ENCODE peak calls at places on chromosome 2, in ten cellular contexts. One of them, this sample, is unnamed.

GRCh38 chr2:174952607-174953006 is 52.6 kb downstream of the CHN1 start:
- DNase-seq in astrocyte: peak; percentile 54
- DNase-seq in upper lobe of right lung: no peak
- DNase-seq in thyroid gland: no peak
- DNase-seq in esophagus squamous epithelium: no peak
- DNase-seq in transverse colon: no peak
- DNase-seq in AG04450: no peak
- DNase-seq in lower lobe of right lung: no peak
- DNase-seq in thoracic aorta: no peak
- DNase-seq in endodermal cell: no peak
- DNase-seq in this sample: no peak

GRCh38 chr2:235533616-235534385 is 40.0 kb downstream of the AGAP1 start:
- DNase-seq in astrocyte: no peak
- DNase-seq in upper lobe of right lung: peak; percentile 61
- DNase-seq in thyroid gland: no peak
- DNase-seq in esophagus squamous epithelium: no peak
- DNase-seq in transverse colon: no peak
- DNase-seq in AG04450: no peak
- DNase-seq in lower lobe of right lung: no peak
- DNase-seq in thoracic aorta: no peak
- DNase-seq in endodermal cell: no peak
- DNase-seq in this sample: no peak

GRCh38 chr2:169464508-169465386 is 14.5 kb upstream of the BBS5 start:
- DNase-seq in astrocyte: no peak
- DNase-seq in upper lobe of right lung: no peak
- DNase-seq in thyroid gland: no peak
- DNase-seq in esophagus squamous epithelium: no peak
- DNase-seq in transverse colon: no peak
- DNase-seq in AG04450: no peak
- DNase-seq in lower lobe of right lung: no peak
- DNase-seq in thoracic aorta: no peak
- DNase-seq in endodermal cell: no peak
- DNase-seq in this sample: no peak

GRCh38 chr2:202043473-202043872 is 9.8 kb downstream of the FZD7 start:
- DNase-seq in astrocyte: no peak
- DNase-seq in upper lobe of right lung: no peak
- DNase-seq in thyroid gland: no peak
- DNase-seq in esophagus squamous epithelium: no peak
- DNase-seq in transverse colon: no peak
- DNase-seq in AG04450: no peak
- DNase-seq in lower lobe of right lung: no peak
- DNase-seq in thoracic aorta: no peak
- DNase-seq in endodermal cell: no peak
- DNase-seq in this sample: no peak

GRCh38 chr2:85768713-85769112 is 14.9 kb downstream of the ATOH8 start:
- DNase-seq in astrocyte: no peak
- DNase-seq in upper lobe of right lung: no peak
- DNase-seq in thyroid gland: peak; percentile 95
- DNase-seq in esophagus squamous epithelium: no peak
- DNase-seq in transverse colon: peak; percentile 51
- DNase-seq in AG04450: no peak
- DNase-seq in lower lobe of right lung: no peak
- DNase-seq in thoracic aorta: no peak
- DNase-seq in endodermal cell: peak; percentile 77
- DNase-seq in this sample: no peak

GRCh38 chr2:17373736-17374135 is 144.5 kb downstream of the RAD51AP2 start:
- DNase-seq in astrocyte: peak; percentile 95
- DNase-seq in upper lobe of right lung: no peak
- DNase-seq in thyroid gland: no peak
- DNase-seq in esophagus squamous epithelium: no peak
- DNase-seq in transverse colon: no peak
- DNase-seq in AG04450: peak; percentile 11
- DNase-seq in lower lobe of right lung: no peak
- DNase-seq in thoracic aorta: no peak
- DNase-seq in endodermal cell: no peak
- DNase-seq in this sample: no peak

GRCh38 chr2:20985061-20985460 is 58.8 kb downstream of the APOB start:
- DNase-seq in astrocyte: no peak
- DNase-seq in upper lobe of right lung: no peak
- DNase-seq in thyroid gland: no peak
- DNase-seq in esophagus squamous epithelium: no peak
- DNase-seq in transverse colon: no peak
- DNase-seq in AG04450: no peak
- DNase-seq in lower lobe of right lung: no peak
- DNase-seq in thoracic aorta: no peak
- DNase-seq in endodermal cell: no peak
- DNase-seq in this sample: no peak

GRCh38 chr2:81853331-81853730 is 1548.8 kb upstream of the LRRTM1 start:
- DNase-seq in astrocyte: peak; percentile 3
- DNase-seq in upper lobe of right lung: no peak
- DNase-seq in thyroid gland: no peak
- DNase-seq in esophagus squamous epithelium: no peak
- DNase-seq in transverse colon: no peak
- DNase-seq in AG04450: peak; percentile 8
- DNase-seq in lower lobe of right lung: no peak
- DNase-seq in thoracic aorta: no peak
- DNase-seq in endodermal cell: no peak
- DNase-seq in this sample: no peak

GRCh38 chr2:201806442-201806841 is at the start of gene CDK15:
- DNase-seq in astrocyte: peak; percentile 77
- DNase-seq in upper lobe of right lung: no peak
- DNase-seq in thyroid gland: no peak
- DNase-seq in esophagus squamous epithelium: no peak
- DNase-seq in transverse colon: no peak
- DNase-seq in AG04450: no peak
- DNase-seq in lower lobe of right lung: no peak
- DNase-seq in thoracic aorta: no peak
- DNase-seq in endodermal cell: no peak
- DNase-seq in this sample: no peak

GRCh38 chr2:61770746-61771145 is 83.1 kb downstream of the FAM161A start:
- DNase-seq in astrocyte: peak; percentile 34
- DNase-seq in upper lobe of right lung: no peak
- DNase-seq in thyroid gland: peak; percentile 64
- DNase-seq in esophagus squamous epithelium: no peak
- DNase-seq in transverse colon: no peak
- DNase-seq in AG04450: no peak
- DNase-seq in lower lobe of right lung: no peak
- DNase-seq in thoracic aorta: no peak
- DNase-seq in endodermal cell: no peak
- DNase-seq in this sample: no peak

GRCh38 chr2:183541766-183542165 is 417.5 kb downstream of the NUP35 start:
- DNase-seq in astrocyte: peak; percentile 49
- DNase-seq in upper lobe of right lung: no peak
- DNase-seq in thyroid gland: no peak
- DNase-seq in esophagus squamous epithelium: no peak
- DNase-seq in transverse colon: peak; percentile 49
- DNase-seq in AG04450: no peak
- DNase-seq in lower lobe of right lung: no peak
- DNase-seq in thoracic aorta: no peak
- DNase-seq in endodermal cell: no peak
- DNase-seq in this sample: no peak

GRCh38 chr2:38720613-38721241 is 30.4 kb downstream of the SRSF7 start:
- DNase-seq in astrocyte: peak; percentile 100
- DNase-seq in upper lobe of right lung: peak; percentile 86
- DNase-seq in thyroid gland: peak; percentile 97
- DNase-seq in esophagus squamous epithelium: peak; percentile 11
- DNase-seq in transverse colon: peak; percentile 45
- DNase-seq in AG04450: peak; percentile 94
- DNase-seq in lower lobe of right lung: peak; percentile 78
- DNase-seq in thoracic aorta: peak; percentile 41
- DNase-seq in endodermal cell: no peak
- DNase-seq in this sample: no peak

GRCh38 chr2:20444113-20444992 is 2.5 kb upstream of the RHOB start:
- DNase-seq in astrocyte: no peak
- DNase-seq in upper lobe of right lung: peak; percentile 8
- DNase-seq in thyroid gland: peak; percentile 40
- DNase-seq in esophagus squamous epithelium: no peak
- DNase-seq in transverse colon: peak; percentile 18
- DNase-seq in AG04450: no peak
- DNase-seq in lower lobe of right lung: no peak
- DNase-seq in thoracic aorta: no peak
- DNase-seq in endodermal cell: peak; percentile 75
- DNase-seq in this sample: no peak

GRCh38 chr2:205563646-205564045 is 118.7 kb upstream of the NRP2 start:
- DNase-seq in astrocyte: no peak
- DNase-seq in upper lobe of right lung: peak; percentile 69
- DNase-seq in thyroid gland: peak; percentile 22
- DNase-seq in esophagus squamous epithelium: no peak
- DNase-seq in transverse colon: peak; percentile 42
- DNase-seq in AG04450: no peak
- DNase-seq in lower lobe of right lung: peak; percentile 65
- DNase-seq in thoracic aorta: no peak
- DNase-seq in endodermal cell: peak; percentile 84
- DNase-seq in this sample: no peak

GRCh38 chr2:1723397-1724042 is 20.8 kb downstream of the PXDN start:
- DNase-seq in astrocyte: no peak
- DNase-seq in upper lobe of right lung: no peak
- DNase-seq in thyroid gland: no peak
- DNase-seq in esophagus squamous epithelium: no peak
- DNase-seq in transverse colon: no peak
- DNase-seq in AG04450: no peak
- DNase-seq in lower lobe of right lung: no peak
- DNase-seq in thoracic aorta: no peak
- DNase-seq in endodermal cell: no peak
- DNase-seq in this sample: no peak

GRCh38 chr2:98874186-98874689 is 61.8 kb downstream of the CRACDL start:
- DNase-seq in astrocyte: no peak
- DNase-seq in upper lobe of right lung: peak; percentile 30
- DNase-seq in thyroid gland: no peak
- DNase-seq in esophagus squamous epithelium: no peak
- DNase-seq in transverse colon: no peak
- DNase-seq in AG04450: no peak
- DNase-seq in lower lobe of right lung: no peak
- DNase-seq in thoracic aorta: no peak
- DNase-seq in endodermal cell: no peak
- DNase-seq in this sample: no peak

GRCh38 chr2:68669651-68670050 is 26.3 kb downstream of the PROKR1 start:
- DNase-seq in astrocyte: no peak
- DNase-seq in upper lobe of right lung: no peak
- DNase-seq in thyroid gland: no peak
- DNase-seq in esophagus squamous epithelium: no peak
- DNase-seq in transverse colon: no peak
- DNase-seq in AG04450: no peak
- DNase-seq in lower lobe of right lung: no peak
- DNase-seq in thoracic aorta: no peak
- DNase-seq in endodermal cell: no peak
- DNase-seq in this sample: no peak

GRCh38 chr2:152238021-152238420 is 62.5 kb upstream of the STAM2 start:
- DNase-seq in astrocyte: no peak
- DNase-seq in upper lobe of right lung: no peak
- DNase-seq in thyroid gland: no peak
- DNase-seq in esophagus squamous epithelium: no peak
- DNase-seq in transverse colon: no peak
- DNase-seq in AG04450: no peak
- DNase-seq in lower lobe of right lung: no peak
- DNase-seq in thoracic aorta: no peak
- DNase-seq in endodermal cell: no peak
- DNase-seq in this sample: no peak
- H3K9me3 ChIP-seq in astrocyte: no peaks in the 10 kb centered on the region
- H3K9me3 ChIP-seq in upper lobe of right lung: peaks cover 8% of the 10 kb centered on the region
- H3K9me3 ChIP-seq in thyroid gland: no peaks in the 10 kb centered on the region
- H3K9me3 ChIP-seq in esophagus squamous epithelium: no peaks in the 10 kb centered on the region
- H3K9me3 ChIP-seq in transverse colon: peaks cover 8% of the 10 kb centered on the region
- H3K9me3 ChIP-seq in AG04450: peaks cover 3% of the 10 kb centered on the region
- H3K9me3 ChIP-seq in lower lobe of right lung: peaks cover 6% of the 10 kb centered on the region
- H3K9me3 ChIP-seq in thoracic aorta: peaks cover 9% of the 10 kb centered on the region
- H3K9me3 ChIP-seq in endodermal cell: peaks cover 20% of the 10 kb centered on the region
- H3K9me3 ChIP-seq in this sample: peaks cover 10% of the 10 kb centered on the region

GRCh38 chr2:117944816-117945215 is 69.1 kb downstream of the CCDC93 start:
- DNase-seq in astrocyte: no peak
- DNase-seq in upper lobe of right lung: no peak
- DNase-seq in thyroid gland: no peak
- DNase-seq in esophagus squamous epithelium: no peak
- DNase-seq in transverse colon: no peak
- DNase-seq in AG04450: no peak
- DNase-seq in lower lobe of right lung: no peak
- DNase-seq in thoracic aorta: no peak
- DNase-seq in endodermal cell: no peak
- DNase-seq in this sample: no peak
- TF ChIP-seq CTCF in astrocyte: no peak
- TF ChIP-seq CTCF in upper lobe of right lung: no peak
- TF ChIP-seq CTCF in thyroid gland: no peak
- TF ChIP-seq CTCF in esophagus squamous epithelium: no peak
- TF ChIP-seq CTCF in transverse colon: no peak
- TF ChIP-seq CTCF in AG04450: no peak
- TF ChIP-seq CTCF in lower lobe of right lung: no peak
- TF ChIP-seq CTCF in thoracic aorta: no peak
- TF ChIP-seq CTCF in endodermal cell: no peak
- TF ChIP-seq CTCF in this sample: no peak

DNA sequence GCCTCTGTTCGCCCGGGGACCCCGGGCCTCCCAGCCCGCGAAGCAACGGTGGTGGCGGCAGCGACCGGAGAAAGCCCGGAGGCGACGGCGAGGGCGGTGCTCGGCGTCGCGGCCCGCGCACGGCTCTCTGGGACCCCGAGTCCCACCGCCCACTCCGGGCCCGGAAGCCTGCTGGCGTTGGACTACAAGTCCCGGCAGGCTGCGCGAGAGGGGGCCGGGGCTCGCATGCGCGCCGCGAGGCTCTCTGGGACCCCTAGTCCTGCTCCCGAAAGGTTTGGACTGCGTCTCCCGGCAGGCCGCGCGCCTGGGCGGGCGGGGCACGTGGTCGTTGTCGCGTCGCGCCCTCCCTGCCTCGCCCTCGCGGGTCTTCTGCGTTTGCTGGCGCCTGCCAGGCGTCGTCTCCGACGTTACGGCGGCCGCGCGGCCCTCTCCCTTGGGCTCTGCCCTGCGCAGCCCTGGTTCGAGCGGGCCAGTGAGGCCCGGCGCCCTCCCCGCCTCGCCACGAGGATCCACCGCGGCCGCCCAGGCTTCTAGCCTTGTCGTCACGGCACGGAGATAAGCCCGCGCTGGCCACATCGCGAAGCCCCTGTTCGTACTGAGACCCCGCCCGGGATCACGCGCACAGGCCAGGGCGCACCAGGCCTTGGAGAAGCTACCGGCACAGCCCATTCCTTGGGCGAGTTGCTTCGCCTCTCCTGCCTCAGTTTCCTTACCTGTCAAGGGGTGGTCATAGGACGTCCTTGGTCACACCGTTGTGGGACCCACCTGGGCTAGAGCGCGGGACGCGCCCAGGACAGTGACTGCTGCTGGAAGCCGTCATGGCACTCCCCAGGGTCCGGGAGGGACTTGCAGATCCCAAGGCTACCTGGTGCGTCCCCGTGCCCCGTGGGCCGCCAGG is at the start of gene STK25:
- DNase-seq in astrocyte: peak; percentile 95
- DNase-seq in upper lobe of right lung: peak; percentile 99
- DNase-seq in thyroid gland: peak; percentile 99
- DNase-seq in esophagus squamous epithelium: peak; percentile 84
- DNase-seq in transverse colon: peak; percentile 98
- DNase-seq in AG04450: peak; percentile 94
- DNase-seq in lower lobe of right lung: peak; percentile 98
- DNase-seq in thoracic aorta: peak; percentile 84
- DNase-seq in endodermal cell: peak; percentile 99
- DNase-seq in this sample: peak; percentile 97
- H3K27ac ChIP-seq in astrocyte: peak within 1 kb of the TSS; percentile 61
- H3K27ac ChIP-seq in upper lobe of right lung: peak within 1 kb of the TSS; percentile 92
- H3K27ac ChIP-seq in thyroid gland: peak within 1 kb of the TSS; percentile 69
- H3K27ac ChIP-seq in esophagus squamous epithelium: peak within 1 kb of the TSS; percentile 96
- H3K27ac ChIP-seq in transverse colon: peak within 1 kb of the TSS; percentile 93
- H3K27ac ChIP-seq in AG04450: peak within 1 kb of the TSS; percentile 57
- H3K27ac ChIP-seq in lower lobe of right lung: peak within 1 kb of the TSS; percentile 93
- H3K27ac ChIP-seq in thoracic aorta: peak within 1 kb of the TSS; percentile 78
- H3K27ac ChIP-seq in endodermal cell: peak within 1 kb of the TSS; percentile 49
- H3K27ac ChIP-seq in this sample: peak within 1 kb of the TSS; percentile 77

GRCh38 chr2:102149644-102150455 is 7.3 kb downstream of the IL1R1 start:
- DNase-seq in astrocyte: peak; percentile 45
- DNase-seq in upper lobe of right lung: no peak
- DNase-seq in thyroid gland: no peak
- DNase-seq in esophagus squamous epithelium: no peak
- DNase-seq in transverse colon: no peak
- DNase-seq in AG04450: no peak
- DNase-seq in lower lobe of right lung: no peak
- DNase-seq in thoracic aorta: no peak
- DNase-seq in endodermal cell: no peak
- DNase-seq in this sample: no peak
- H3K9me3 ChIP-seq in astrocyte: peaks cover 35% of the 10 kb centered on the region
- H3K9me3 ChIP-seq in upper lobe of right lung: peaks cover 3% of the 10 kb centered on the region
- H3K9me3 ChIP-seq in thyroid gland: no peaks in the 10 kb centered on the region
- H3K9me3 ChIP-seq in esophagus squamous epithelium: peaks cover 10% of the 10 kb centered on the region
- H3K9me3 ChIP-seq in transverse colon: peaks cover 8% of the 10 kb centered on the region
- H3K9me3 ChIP-seq in AG04450: peaks cover 54% of the 10 kb centered on the region
- H3K9me3 ChIP-seq in lower lobe of right lung: peaks cover 33% of the 10 kb centered on the region
- H3K9me3 ChIP-seq in thoracic aorta: peaks cover 5% of the 10 kb centered on the region
- H3K9me3 ChIP-seq in endodermal cell: peaks cover 14% of the 10 kb centered on the region
- H3K9me3 ChIP-seq in this sample: peaks cover 44% of the 10 kb centered on the region